ENCODE peak calls at places on chromosomes 12 and 14, in nine cellular contexts. Y, J, T, L, X, F, E, U and O are unnamed samples.

GRCh38 chr14:59406454-59407245 is 58.5 kb downstream of the GPR135 start:
- DNase-seq in X (no peak), F (no peak), T (no peak), L (no peak), J (no peak), Y (peak), E (no peak), U (no peak), O (no peak)

GRCh38 chr12:31362759-31363415 is 36.9 kb upstream of the SINHCAF start:
- DNase-seq in F (peak), T (peak), L (no peak), Y (no peak), X (no peak), J (no peak), U (no peak), E (no peak), O (no peak)

GRCh38 chr14:60565211-60565610 is 56.3 kb downstream of the SIX6 start:
- DNase-seq in J (no peak), T (no peak), U (no peak), F (no peak), X (no peak), Y (peak), L (no peak), E (no peak), O (no peak)

GRCh38 chr14:68729556-68729955 is 63.3 kb downstream of the ZFP36L1 start:
- DNase-seq in T (no peak), X (no peak), Y (no peak), J (no peak), E (no peak), F (no peak), U (no peak), L (no peak), O (no peak)

GRCh38 chr14:54395716-54396115 is 1.1 kb upstream of the CDKN3 start:
- DNase-seq in E (no peak), F (no peak), X (no peak), T (no peak), U (no peak), J (no peak), Y (no peak), L (no peak), O (no peak)

GRCh38 chr14:44700184-44700583 is 193.1 kb upstream of the FSCB start:
- DNase-seq in Y (peak), X (no peak), L (no peak), F (no peak), E (no peak), U (no peak), J (no peak), T (no peak), O (no peak)

GRCh38 chr12:39958377-39958776 is 147.5 kb downstream of the SLC2A13 start:
- DNase-seq in E (no peak), X (no peak), Y (no peak), L (no peak), J (no peak), F (no peak), U (no peak), T (no peak), O (no peak)

GRCh38 chr12:16509411-16509810 is 96.6 kb downstream of the LMO3 start:
- DNase-seq in X (no peak), L (no peak), F (no peak), Y (no peak), E (no peak), T (no peak), J (no peak), U (no peak), O (no peak)

GRCh38 chr12:113186033-113186365 is 478 bp downstream of the RITA1 start:
- DNase-seq in L (no peak), J (no peak), F (no peak), E (no peak), X (no peak), T (no peak), U (no peak), Y (no peak), O (no peak)

GRCh38 chr14:51822499-51822898 is 37.9 kb upstream of the GNG2 start:
- DNase-seq in L (no peak), E (no peak), J (no peak), F (no peak), U (no peak), X (no peak), T (no peak), Y (no peak), O (no peak)

GRCh38 chr14:51824191-51824590 is 36.2 kb upstream of the GNG2 start:
- DNase-seq in L (no peak), X (no peak), J (no peak), U (no peak), F (no peak), Y (no peak), E (no peak), T (no peak), O (no peak)

GRCh38 chr14:51823706-51824105 is 36.7 kb upstream of the GNG2 start:
- DNase-seq in F (no peak), J (no peak), T (no peak), U (no peak), E (no peak), X (no peak), Y (no peak), L (no peak), O (no peak)

GRCh38 chr14:51825926-51826325 is 34.5 kb upstream of the GNG2 start:
- DNase-seq in L (no peak), U (no peak), E (no peak), J (no peak), X (no peak), T (no peak), F (no peak), Y (no peak), O (no peak)

DNA sequence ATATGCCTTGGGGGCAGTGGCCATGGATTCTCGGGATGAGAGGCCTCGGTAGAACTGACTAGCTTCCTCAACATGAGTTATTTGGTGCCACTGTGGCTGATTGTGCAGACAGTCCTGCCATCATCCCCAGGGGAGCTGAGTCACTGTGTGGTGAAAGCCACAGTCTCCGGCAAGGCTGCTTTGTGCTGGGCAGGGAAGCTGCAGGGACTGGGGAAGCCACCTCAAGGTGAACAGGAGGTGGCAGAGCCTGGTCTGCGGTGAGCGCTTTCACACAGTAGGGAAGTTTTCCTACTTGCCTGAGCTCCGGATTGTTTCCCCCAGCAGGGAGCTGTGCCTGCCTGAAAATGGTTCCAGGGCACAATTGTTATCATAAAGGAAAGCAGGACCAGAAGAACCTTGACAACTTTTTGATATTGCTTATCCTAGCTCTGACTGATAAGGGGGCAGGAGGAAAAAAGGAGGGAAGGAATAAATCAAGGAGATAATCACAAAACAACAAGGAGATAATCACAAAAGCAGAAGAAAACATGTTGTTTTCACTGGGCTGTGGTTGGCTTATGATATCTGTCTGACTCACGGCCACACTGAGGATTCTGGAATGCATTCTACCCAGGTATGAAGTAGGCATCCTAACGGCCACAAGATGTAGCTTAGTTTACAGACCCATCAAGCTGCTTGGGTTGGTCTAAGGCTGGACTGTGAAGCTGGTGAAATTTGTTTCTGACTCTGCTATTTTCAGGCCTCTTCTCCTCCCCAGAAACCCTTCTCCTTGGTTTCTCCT is 32.2 kb upstream of the GNG2 start:
- DNase-seq in X (no peak), F (peak), T (no peak), E (peak), U (no peak), J (no peak), Y (no peak), L (no peak), O (no peak)
- H3K27ac ChIP-seq in X (no peak), F (no peak), T (no peak), E (no peak), U (no peak), J (no peak), Y (no peak), L (no peak), O (no peak)

GRCh38 chr14:72800848-72801370 is 93.0 kb downstream of the DPF3 start:
- DNase-seq in J (no peak), X (no peak), F (no peak), Y (no peak), E (no peak), T (no peak), L (no peak), U (no peak), O (no peak)

GRCh38 chr14:72801381-72801812 is 92.5 kb downstream of the DPF3 start:
- DNase-seq in T (no peak), L (no peak), X (no peak), E (no peak), Y (peak), F (no peak), U (no peak), J (no peak), O (no peak)

GRCh38 chr14:72801841-72802587 is 91.9 kb downstream of the DPF3 start:
- DNase-seq in Y (no peak), F (no peak), L (no peak), X (no peak), E (no peak), U (no peak), T (no peak), J (no peak), O (no peak)

GRCh38 chr14:72804653-72805180 is 89.2 kb downstream of the DPF3 start:
- DNase-seq in F (no peak), J (no peak), E (no peak), T (no peak), L (no peak), Y (no peak), U (no peak), X (no peak), O (no peak)

DNA sequence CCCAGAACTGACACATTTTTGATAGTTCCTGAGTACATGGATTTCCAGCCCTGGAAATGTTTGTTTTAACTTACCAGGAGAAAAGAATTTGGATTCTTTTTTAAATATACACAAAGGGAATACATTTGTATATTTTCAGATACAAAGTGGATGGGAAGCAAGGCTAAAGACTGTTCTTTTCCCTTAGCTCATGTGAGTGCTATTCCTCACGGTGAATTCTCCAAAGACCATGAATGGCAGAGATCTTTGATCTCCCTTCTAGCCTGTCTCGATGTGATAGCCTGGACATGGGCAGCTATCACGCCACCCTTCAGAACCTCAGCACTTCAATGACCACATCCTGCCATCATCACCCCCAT is 91.3 kb downstream of the DPF3 start:
- DNase-seq in T (no peak), J (no peak), U (no peak), L (no peak), E (no peak), X (no peak), Y (no peak), F (no peak), O (no peak)
- H3K27ac ChIP-seq in T (no peak), J (no peak), U (no peak), L (peak), E (no peak), X (no peak), Y (peak), F (no peak), O (peak)

GRCh38 chr14:32224731-32225377 is 21.8 kb upstream of the RNU6-8 start:
- DNase-seq in X (peak), F (peak), U (no peak), Y (no peak), L (no peak), T (no peak), E (no peak), J (no peak), O (no peak)
- H3K27ac ChIP-seq in X (no peak), F (no peak), U (no peak), Y (no peak), L (no peak), T (no peak), E (no peak), J (no peak), O (no peak)

GRCh38 chr12:49582840-49583239 is 14.9 kb upstream of the MCRS1 start:
- DNase-seq in U (no peak), X (no peak), E (no peak), L (no peak), Y (no peak), T (no peak), F (no peak), J (no peak), O (no peak)

GRCh38 chr12:49580572-49581535 is 12.9 kb upstream of the MCRS1 start:
- DNase-seq in X (peak), T (peak), L (peak), U (peak), Y (peak), F (peak), J (peak), E (peak), O (peak)

GRCh38 chr12:49583361-49584094 is 15.6 kb upstream of the MCRS1 start:
- DNase-seq in Y (no peak), E (no peak), X (no peak), J (no peak), T (no peak), L (no peak), U (no peak), F (no peak), O (no peak)

GRCh38 chr12:49585477-49586445 is 17.8 kb upstream of the MCRS1 start:
- DNase-seq in T (no peak), X (no peak), Y (no peak), U (no peak), L (no peak), F (no peak), E (no peak), J (no peak), O (no peak)

GRCh38 chr12:49582201-49582600 is 14.3 kb upstream of the MCRS1 start:
- DNase-seq in J (no peak), Y (no peak), T (no peak), L (no peak), U (no peak), X (no peak), F (no peak), E (no peak), O (no peak)
- H3K27ac ChIP-seq in J (no peak), Y (no peak), T (no peak), L (no peak), U (no peak), X (no peak), F (no peak), E (no peak), O (no peak)